ENCODE peak calls at places on chromosomes 16 and 17, in nine cellular contexts. V, Q, H, I, K, B, W, D and L are unnamed samples.

GRCh38 chr17:39737761-39738567 is at the start of gene GRB7:
- DNase-seq in V (no peak), Q (no peak), H (no peak), I (no peak), K (no peak), B (no peak), W (peak; percentile 48), D (peak; percentile 84), L (no peak)

GRCh38 chr16:76816475-76816874 is 374.5 kb upstream of the MON1B start:
- DNase-seq in V (no peak), Q (no peak), H (no peak), I (no peak), K (no peak), B (no peak), W (no peak), D (no peak), L (no peak)

GRCh38 chr16:86261379-86261778 is 248.9 kb upstream of the FOXF1 start:
- DNase-seq in V (peak; percentile 65), Q (no peak), H (no peak), I (no peak), K (peak; percentile 30), B (peak; percentile 49), W (no peak), D (no peak), L (no peak)

GRCh38 chr16:81279375-81279774 is 35.4 kb upstream of the GAN start:
- DNase-seq in V (no peak), Q (no peak), H (no peak), I (no peak), K (no peak), B (no peak), W (no peak), D (no peak), L (no peak)

GRCh38 chr17:32461853-32462617 is 17.7 kb downstream of the PSMD11 start:
- DNase-seq in V (peak; percentile 51), Q (peak; percentile 70), H (peak; percentile 43), I (peak; percentile 45), K (peak; percentile 38), B (peak; percentile 66), W (no peak), D (peak; percentile 38), L (peak; percentile 5)

GRCh38 chr16:3349175-3349574 is 6.5 kb upstream of the OR2C1 start:
- DNase-seq in V (no peak), Q (no peak), H (no peak), I (no peak), K (no peak), B (no peak), W (no peak), D (no peak), L (no peak)

GRCh38 chr17:1179635-1180433 is at the start of gene ABR:
- DNase-seq in V (peak; percentile 33), Q (peak; percentile 61), H (peak; percentile 44), I (peak; percentile 72), K (peak; percentile 72), B (peak; percentile 62), W (no peak), D (no peak), L (no peak)

GRCh38 chr17:61635913-61636432 is 45.0 kb upstream of the NACA2 start:
- DNase-seq in V (peak; percentile 62), Q (peak; percentile 27), H (peak; percentile 15), I (peak; percentile 50), K (peak; percentile 31), B (peak; percentile 70), W (no peak), D (no peak), L (peak; percentile 31)

GRCh38 chr16:75225678-75226515 is 7.1 kb downstream of the CTRB1 start:
- DNase-seq in V (no peak), Q (no peak), H (no peak), I (no peak), K (no peak), B (no peak), W (no peak), D (no peak), L (no peak)

GRCh38 chr16:81513204-81514040 is 68.8 kb downstream of the CMIP start:
- DNase-seq in V (no peak), Q (no peak), H (no peak), I (no peak), K (peak; percentile 45), B (no peak), W (no peak), D (peak; percentile 80), L (no peak)

GRCh38 chr17:81806461-81807209 is 2.7 kb downstream of the GCGR start:
- DNase-seq in V (no peak), Q (no peak), H (no peak), I (no peak), K (no peak), B (no peak), W (peak; percentile 16), D (no peak), L (no peak)

GRCh38 chr17:51087072-51087757 is 33.5 kb downstream of the SPAG9 start:
- DNase-seq in V (peak; percentile 19), Q (no peak), H (no peak), I (no peak), K (no peak), B (no peak), W (no peak), D (no peak), L (no peak)

GRCh38 chr16:492211-492875 is 35.2 kb upstream of the CAPN15 start:
- DNase-seq in V (no peak), Q (no peak), H (no peak), I (no peak), K (no peak), B (no peak), W (no peak), D (no peak), L (no peak)